ENCODE peak calls at places on chromosomes 2 and 18, in nine cellular contexts. K is skeletal muscle cell; M is stimulated activated CD4-positive, alpha-beta T cell treated with anti-CD3 and anti-CD28 coated beads, Interleukin-1b, Interleukin-23, amount 100 ng/mL, for 24 hours; Y is hepatocyte; R is amniotic stem cell; U is caudate nucleus; E is H4; X is NCI-H2081; I is WTC11. F is an unnamed sample.

GRCh38 chr18:8706981-8707940 is 1.9 kb downstream of the MTCL1 start:
- DNase-seq in K (no peak), M (no peak), Y (peak), R (peak), U (no peak), E (peak), X (peak), I (peak), F (no peak)

GRCh38 chr2:152571035-152571766 is 146.1 kb downstream of the PRPF40A start:
- DNase-seq in K (no peak), M (no peak), Y (no peak), R (no peak), U (no peak), E (no peak), X (no peak), I (no peak), F (no peak)

GRCh38 chr2:226943862-226944610 is 108.2 kb downstream of the RHBDD1 start:
- DNase-seq in K (no peak), M (no peak), Y (no peak), R (no peak), U (no peak), E (no peak), X (no peak), I (no peak), F (no peak)

GRCh38 chr2:64036343-64036742 is 17.1 kb upstream of the VPS54 start:
- DNase-seq in K (no peak), M (no peak), Y (no peak), R (peak), U (no peak), E (peak), X (no peak), I (no peak), F (peak)

GRCh38 chr2:241577413-241578122 is 19.0 kb downstream of the BOK start:
- DNase-seq in K (no peak), M (no peak), Y (peak), R (no peak), U (no peak), E (no peak), X (no peak), I (no peak), F (no peak)

GRCh38 chr2:108271691-108272253 is 16.9 kb upstream of the SULT1C2 start:
- DNase-seq in K (peak), M (no peak), Y (no peak), R (peak), U (no peak), E (peak), X (no peak), I (no peak), F (no peak)

GRCh38 chr2:70905443-70905842 is 30.3 kb upstream of the ATP6V1B1 start:
- DNase-seq in K (no peak), M (no peak), Y (no peak), R (no peak), U (no peak), E (no peak), X (no peak), I (no peak), F (no peak)

GRCh38 chr2:231642631-231643493 is 50.2 kb downstream of the TEX44 start:
- DNase-seq in K (peak), M (peak), Y (peak), R (peak), U (no peak), E (peak), X (no peak), I (peak), F (peak)

GRCh38 chr2:55176094-55176415 is 56.0 kb downstream of the CLHC1 start:
- DNase-seq in K (no peak), M (no peak), Y (no peak), R (no peak), U (no peak), E (no peak), X (no peak), I (no peak), F (no peak)

GRCh38 chr2:197210450-197210849 is 100.1 kb downstream of the ANKRD44 start:
- DNase-seq in K (no peak), M (no peak), Y (no peak), R (no peak), U (no peak), E (no peak), X (no peak), I (no peak), F (no peak)

GRCh38 chr18:12943200-12943599 is 4.6 kb upstream of the SEH1L start:
- DNase-seq in K (no peak), M (no peak), Y (no peak), R (no peak), U (no peak), E (no peak), X (no peak), I (no peak), F (no peak)

GRCh38 chr2:190837417-190837816 is 43.2 kb upstream of the GLS start:
- DNase-seq in K (peak), M (no peak), Y (no peak), R (no peak), U (no peak), E (peak), X (peak), I (no peak), F (no peak)